ENCODE peak calls at places on chromosomes 11 and 22, in five cellular contexts. G is endodermal cell; R is H9; Z is GM23338; L is stimulated activated naive B cell treated with anti-CD40 and anti-IgM and Interleukin-4, amounts not matched to agents 10 μg/mL and 1 μg/mL and 100 μg/mL, for 72 hours. S is an unnamed sample.

GRCh38 chr11:68501813-68502212 is 41.3 kb downstream of the PPP6R3 start:
- DNase-seq in Z (no peak), R (no peak), L (no peak), G (no peak), S (no peak)

GRCh38 chr11:66936326-66936725 is 21.9 kb downstream of the PC start:
- DNase-seq in R (no peak), Z (no peak), G (no peak), L (no peak), S (no peak)

GRCh38 chr11:59273008-59273841 is 60.5 kb upstream of the MPEG1 start:
- DNase-seq in Z (no peak), R (no peak), G (peak), L (peak), S (no peak)

GRCh38 chr11:10394229-10395100 is 60.6 kb upstream of the AMPD3 start:
- DNase-seq in R (no peak), L (no peak), G (no peak), Z (no peak), S (no peak)

GRCh38 chr22:39689421-39689820 is 118.9 kb downstream of the CACNA1I start:
- DNase-seq in Z (no peak), R (no peak), L (no peak), G (no peak), S (no peak)

GRCh38 chr22:27461470-27461869 is 340.1 kb downstream of the MN1 start:
- DNase-seq in Z (peak), R (peak), L (no peak), G (peak), S (no peak)

GRCh38 chr22:40594924-40595323 is 41.6 kb downstream of the MRTFA start:
- DNase-seq in R (no peak), L (no peak), Z (no peak), G (no peak), S (no peak)

GRCh38 chr11:31160504-31161422 is 208.8 kb downstream of the DCDC1 start:
- DNase-seq in Z (peak), G (no peak), R (no peak), L (no peak), S (no peak)

GRCh38 chr11:92227233-92227593 is 2.6 kb downstream of the FAT3 start:
- DNase-seq in G (peak), L (no peak), Z (peak), R (peak), S (no peak)

GRCh38 chr22:44192098-44192810 is 11.5 kb downstream of the PARVG start:
- DNase-seq in L (no peak), R (peak), Z (peak), G (peak), S (no peak)

GRCh38 chr11:41534861-41535260 is 75.4 kb upstream of the LRRC4C start:
- DNase-seq in Z (no peak), L (no peak), R (no peak), G (no peak), S (no peak)

GRCh38 chr11:10164621-10165020 is 129.4 kb downstream of the SBF2 start:
- DNase-seq in L (no peak), G (no peak), R (no peak), Z (no peak), S (no peak)

GRCh38 chr11:65503923-65504670 is 5.3 kb downstream of the MALAT1 start:
- DNase-seq in R (no peak), Z (no peak), L (no peak), G (peak), S (no peak)

GRCh38 chr11:133134561-133135173 is 397.6 kb downstream of the OPCML start:
- DNase-seq in G (peak), L (peak), R (peak), Z (peak), S (peak)

S was measured in NCI-H510A.